ENCODE peak calls at places on chromosomes 6 and 20, in five cellular contexts. K, E, D, J and H are unnamed samples.

GRCh38 chr20:57977588-57977987 is 250.9 kb downstream of the ANKRD60 start:
- DNase-seq in K (no peak), E (no peak), D (no peak), J (no peak), H (no peak)

GRCh38 chr20:43287637-43288036 is 97.9 kb upstream of the PTPRT start:
- DNase-seq in K (no peak), E (no peak), D (no peak), J (no peak), H (no peak)

GRCh38 chr6:109373333-109373732 is 8.9 kb downstream of the CD164 start:
- DNase-seq in K (no peak), E (no peak), D (no peak), J (no peak), H (no peak)

GRCh38 chr6:33974030-33974429 is 170.2 kb upstream of the MLN start:
- DNase-seq in K (no peak), E (no peak), D (no peak), J (no peak), H (no peak)

GRCh38 chr20:3697588-3698235 is 14.7 kb downstream of the SIGLEC1 start:
- DNase-seq in K (no peak), E (no peak), D (no peak), J (no peak), H (no peak)

GRCh38 chr6:55617272-55617671 is 38.3 kb upstream of the HMGCLL1 start:
- DNase-seq in K (peak), E (peak), D (peak), J (peak), H (no peak)

GRCh38 chr20:36333841-36334240 is 27.7 kb downstream of the DLGAP4 start:
- DNase-seq in K (no peak), E (no peak), D (no peak), J (no peak), H (no peak)

GRCh38 chr6:155782739-155783459 is 327.3 kb upstream of the NOX3 start:
- DNase-seq in K (no peak), E (no peak), D (no peak), J (no peak), H (no peak)

GRCh38 chr6:35727206-35727934 is 9.5 kb upstream of the ARMC12 start:
- DNase-seq in K (peak), E (no peak), D (peak), J (no peak), H (no peak)

GRCh38 chr6:3906191-3907019 is 57.2 kb downstream of the FAM50B start:
- DNase-seq in K (no peak), E (no peak), D (no peak), J (no peak), H (no peak)

GRCh38 chr6:139977887-139978332 is 603.5 kb upstream of the CITED2 start:
- DNase-seq in K (no peak), E (peak), D (no peak), J (no peak), H (no peak)

GRCh38 chr6:80223743-80224212 is 117.3 kb downstream of the BCKDHB start:
- DNase-seq in K (no peak), E (no peak), D (no peak), J (no peak), H (no peak)

GRCh38 chr6:80215063-80215462 is 108.6 kb downstream of the BCKDHB start:
- DNase-seq in K (no peak), E (no peak), D (no peak), J (no peak), H (no peak)

GRCh38 chr6:80214436-80215022 is 108.1 kb downstream of the BCKDHB start:
- DNase-seq in K (peak), E (peak), D (peak), J (peak), H (no peak)

DNA sequence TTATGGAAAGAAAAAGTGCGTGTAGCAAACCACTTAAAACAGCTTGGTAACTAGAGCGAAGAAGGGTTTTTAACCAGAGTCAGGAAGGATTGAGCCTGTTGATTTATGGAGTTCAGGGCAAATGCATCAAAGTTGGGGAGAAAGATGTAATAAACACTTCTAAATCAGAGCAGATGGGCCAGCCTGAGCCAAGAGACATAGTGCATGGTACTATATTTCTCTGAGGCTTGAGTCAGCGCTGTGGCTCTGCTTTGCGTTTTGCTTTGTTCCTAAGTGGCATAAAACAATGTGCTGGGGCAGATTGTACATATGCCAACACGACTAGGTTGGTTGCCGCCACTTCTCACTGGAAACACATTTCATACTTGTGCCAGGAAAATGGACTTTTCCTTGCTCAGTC is 111.3 kb downstream of the BCKDHB start:
- DNase-seq in K (no peak), E (no peak), D (no peak), J (no peak), H (no peak)
- TF ChIP-seq REST in K (no peak), E (no peak), D (no peak), J (no peak), H (no peak)

GRCh38 chr20:64001607-64002011 is 20.7 kb downstream of the PRPF6 start:
- DNase-seq in K (no peak), E (no peak), D (no peak), J (no peak), H (no peak)
- TF ChIP-seq POLR2AphosphoS5 in K (no peak), E (no peak), D (no peak), J (no peak), H (no peak)

GRCh38 chr6:29442670-29443184 is 3.6 kb downstream of the OR10C1 start:
- DNase-seq in K (no peak), E (no peak), D (no peak), J (no peak), H (no peak)

GRCh38 chr6:29451471-29452193 is 5.2 kb downstream of the OR11A1 start:
- DNase-seq in K (no peak), E (no peak), D (no peak), J (no peak), H (no peak)

GRCh38 chr6:29447670-29448069 is 8.6 kb downstream of the OR10C1 start:
- DNase-seq in K (peak), E (no peak), D (no peak), J (no peak), H (no peak)
- TF ChIP-seq REST in K (no peak), E (no peak), D (no peak), J (no peak), H (no peak)

DNA sequence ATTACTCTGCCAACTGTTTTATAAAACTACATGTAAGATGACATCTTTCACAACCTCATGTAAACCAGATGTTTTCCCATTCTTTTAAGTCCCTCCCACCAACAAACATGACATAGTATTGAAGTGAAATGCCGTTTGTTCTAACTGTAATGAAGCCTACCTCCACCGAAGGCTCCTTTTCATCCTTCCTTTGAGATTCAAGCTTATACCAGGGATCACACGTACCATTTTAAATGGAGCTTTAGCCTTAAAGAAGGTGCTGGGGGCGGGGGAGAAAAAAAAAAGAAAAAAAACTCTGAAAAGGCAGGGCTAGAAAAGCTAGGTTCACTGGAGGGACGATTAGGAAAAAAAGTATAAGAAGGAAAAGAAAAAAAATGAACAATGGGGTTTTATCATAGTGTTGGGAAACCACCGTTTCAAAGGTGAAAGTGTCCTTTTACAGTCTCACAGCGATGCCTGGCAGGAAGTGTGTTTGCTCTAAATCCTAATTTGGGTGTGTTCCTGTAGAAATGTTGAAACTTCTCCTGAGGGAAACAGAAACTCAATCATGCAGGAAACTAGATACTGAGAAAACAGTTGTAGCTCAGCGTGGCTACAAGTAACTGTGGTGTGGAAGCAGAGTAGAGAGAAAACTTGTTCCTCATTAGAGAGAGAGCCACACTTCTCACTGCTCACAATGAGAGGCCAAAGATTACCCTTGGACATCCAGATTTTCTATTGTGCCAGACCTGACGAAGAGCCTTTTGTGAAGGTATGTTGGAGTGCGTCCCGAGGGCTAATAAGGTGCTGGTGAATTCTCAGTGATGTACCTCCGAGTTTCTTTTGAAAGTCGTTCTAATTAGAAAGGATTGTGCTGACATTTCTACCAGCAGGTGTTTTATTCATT is 37.6 kb upstream of the HINT3 start:
- DNase-seq in K (peak), E (no peak), D (no peak), J (no peak), H (peak)
- TF ChIP-seq POLR2AphosphoS5 in K (no peak), E (no peak), D (no peak), J (no peak), H (peak)

GRCh38 chr20:19688031-19688806 is 69.8 kb upstream of the RIN2 start:
- DNase-seq in K (peak), E (peak), D (peak), J (peak), H (peak)
- TF ChIP-seq REST in K (no peak), E (no peak), D (no peak), J (no peak), H (no peak)

DNA sequence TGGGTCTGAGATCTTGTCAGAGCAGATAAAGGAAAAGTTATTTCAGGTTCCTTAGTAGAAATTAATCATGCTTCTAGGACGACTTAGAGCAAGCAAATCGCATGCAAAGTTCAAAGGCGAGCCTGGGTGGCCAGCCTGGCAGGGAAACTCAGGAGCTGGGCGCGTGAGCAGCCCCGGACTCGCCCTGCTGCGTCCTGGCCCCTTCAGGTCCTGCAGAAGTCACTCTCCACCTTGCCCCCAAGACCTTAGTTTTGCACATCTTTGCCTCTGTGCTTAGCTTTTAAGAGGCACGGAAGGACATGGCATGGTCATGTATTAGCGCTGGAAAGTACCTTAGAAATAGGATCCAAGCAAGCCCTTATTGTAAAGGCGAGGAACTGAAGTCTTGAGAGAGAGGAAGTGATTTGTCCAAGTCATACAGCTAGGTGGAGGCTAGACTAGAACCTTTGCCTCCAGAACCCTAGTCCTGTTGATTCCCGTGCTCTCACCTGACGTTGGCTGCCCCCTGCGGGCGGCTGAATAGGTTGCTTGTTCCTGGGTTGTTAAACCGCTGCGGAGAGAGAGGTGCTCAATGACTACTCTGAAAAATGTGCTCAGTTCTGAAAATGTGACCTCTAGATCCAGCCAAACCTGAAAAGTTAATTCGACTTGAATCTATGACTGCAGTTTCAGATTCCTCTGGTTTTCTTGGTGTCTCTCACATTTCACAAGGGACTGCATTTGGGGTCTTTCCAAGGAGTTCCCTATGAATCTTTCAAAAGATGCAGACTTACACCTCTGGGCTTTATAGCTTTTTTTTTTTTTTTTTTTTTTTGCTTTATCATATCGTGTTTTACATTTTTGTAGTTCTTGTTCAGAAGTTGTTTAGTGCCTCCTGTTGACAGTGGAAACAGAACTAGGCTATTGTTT is 2.7 kb downstream of the MYB start:
- DNase-seq in K (peak), E (peak), D (peak), J (peak), H (peak)
- TF ChIP-seq POLR2AphosphoS5 in K (no peak), E (no peak), D (no peak), J (no peak), H (peak)